ENCODE peak calls at places on chromosomes 11 and 22, in eight cellular contexts. One of them, this sample, is unnamed.

GRCh38 chr22:23409976-23410375 is 170.1 kb downstream of the IGLL1 start:
- DNase-seq in Caco-2: no peak
- DNase-seq in testis: no peak
- DNase-seq in mammary epithelial cell: no peak
- DNase-seq in stomach: peak; percentile 5
- DNase-seq in fibroblast of lung: no peak
- DNase-seq in cardiac muscle cell: no peak
- DNase-seq in adrenal gland: no peak
- DNase-seq in this sample: no peak

GRCh38 chr11:112822478-112823274 is 138.5 kb upstream of the NCAM1 start:
- DNase-seq in Caco-2: no peak
- DNase-seq in testis: no peak
- DNase-seq in mammary epithelial cell: no peak
- DNase-seq in stomach: peak; percentile 62
- DNase-seq in fibroblast of lung: no peak
- DNase-seq in cardiac muscle cell: peak; percentile 17
- DNase-seq in adrenal gland: no peak
- DNase-seq in this sample: peak; percentile 39

GRCh38 chr11:65060913-65061408 is 2.6 kb upstream of the NAALADL1 start:
- DNase-seq in Caco-2: no peak
- DNase-seq in testis: no peak
- DNase-seq in mammary epithelial cell: peak; percentile 8
- DNase-seq in stomach: no peak
- DNase-seq in fibroblast of lung: peak; percentile 27
- DNase-seq in cardiac muscle cell: peak; percentile 51
- DNase-seq in adrenal gland: no peak
- DNase-seq in this sample: no peak

GRCh38 chr11:64739871-64740270 is 4.1 kb downstream of the RASGRP2 start:
- DNase-seq in Caco-2: no peak
- DNase-seq in testis: no peak
- DNase-seq in mammary epithelial cell: no peak
- DNase-seq in stomach: no peak
- DNase-seq in fibroblast of lung: no peak
- DNase-seq in cardiac muscle cell: no peak
- DNase-seq in adrenal gland: no peak
- DNase-seq in this sample: no peak

GRCh38 chr11:46896719-46897406 is 21.5 kb downstream of the LRP4 start:
- DNase-seq in Caco-2: no peak
- DNase-seq in testis: no peak
- DNase-seq in mammary epithelial cell: peak; percentile 44
- DNase-seq in stomach: no peak
- DNase-seq in fibroblast of lung: peak; percentile 40
- DNase-seq in cardiac muscle cell: peak; percentile 48
- DNase-seq in adrenal gland: no peak
- DNase-seq in this sample: peak; percentile 67

GRCh38 chr11:93718057-93718563 is 23.2 kb downstream of the TAF1D start:
- DNase-seq in Caco-2: no peak
- DNase-seq in testis: no peak
- DNase-seq in mammary epithelial cell: no peak
- DNase-seq in stomach: no peak
- DNase-seq in fibroblast of lung: no peak
- DNase-seq in cardiac muscle cell: no peak
- DNase-seq in adrenal gland: no peak
- DNase-seq in this sample: no peak

GRCh38 chr22:25182131-25183110 is 17.2 kb upstream of the CRYBB3 start:
- DNase-seq in Caco-2: no peak
- DNase-seq in testis: no peak
- DNase-seq in mammary epithelial cell: no peak
- DNase-seq in stomach: no peak
- DNase-seq in fibroblast of lung: no peak
- DNase-seq in cardiac muscle cell: peak; percentile 13
- DNase-seq in adrenal gland: no peak
- DNase-seq in this sample: no peak

GRCh38 chr11:99199336-99199735 is 178.6 kb downstream of the CNTN5 start:
- DNase-seq in Caco-2: no peak
- DNase-seq in testis: no peak
- DNase-seq in mammary epithelial cell: no peak
- DNase-seq in stomach: no peak
- DNase-seq in fibroblast of lung: no peak
- DNase-seq in cardiac muscle cell: peak; percentile 3
- DNase-seq in adrenal gland: no peak
- DNase-seq in this sample: peak; percentile 3

GRCh38 chr11:15810079-15810478 is 546.3 kb downstream of the SOX6 start:
- DNase-seq in Caco-2: no peak
- DNase-seq in testis: no peak
- DNase-seq in mammary epithelial cell: no peak
- DNase-seq in stomach: no peak
- DNase-seq in fibroblast of lung: no peak
- DNase-seq in cardiac muscle cell: no peak
- DNase-seq in adrenal gland: no peak
- DNase-seq in this sample: no peak

GRCh38 chr11:73521621-73522020 is 76.3 kb downstream of the FAM168A start:
- DNase-seq in Caco-2: no peak
- DNase-seq in testis: no peak
- DNase-seq in mammary epithelial cell: peak; percentile 29
- DNase-seq in stomach: no peak
- DNase-seq in fibroblast of lung: no peak
- DNase-seq in cardiac muscle cell: no peak
- DNase-seq in adrenal gland: no peak
- DNase-seq in this sample: no peak

GRCh38 chr22:22556995-22557925 is 1.8 kb downstream of the PRAME start:
- DNase-seq in Caco-2: no peak
- DNase-seq in testis: peak; percentile 48
- DNase-seq in mammary epithelial cell: no peak
- DNase-seq in stomach: no peak
- DNase-seq in fibroblast of lung: no peak
- DNase-seq in cardiac muscle cell: no peak
- DNase-seq in adrenal gland: no peak
- DNase-seq in this sample: no peak

GRCh38 chr11:111064118-111064517 is 181.4 kb upstream of the POU2AF2 start:
- DNase-seq in Caco-2: no peak
- DNase-seq in testis: no peak
- DNase-seq in mammary epithelial cell: no peak
- DNase-seq in stomach: no peak
- DNase-seq in fibroblast of lung: peak; percentile 84
- DNase-seq in cardiac muscle cell: peak; percentile 60
- DNase-seq in adrenal gland: no peak
- DNase-seq in this sample: no peak

GRCh38 chr11:97966901-97967300 is 1053.8 kb upstream of the CNTN5 start:
- DNase-seq in Caco-2: no peak
- DNase-seq in testis: no peak
- DNase-seq in mammary epithelial cell: no peak
- DNase-seq in stomach: no peak
- DNase-seq in fibroblast of lung: no peak
- DNase-seq in cardiac muscle cell: no peak
- DNase-seq in adrenal gland: no peak
- DNase-seq in this sample: no peak

GRCh38 chr22:26563022-26563421 is 26.9 kb downstream of the TPST2 start:
- DNase-seq in Caco-2: no peak
- DNase-seq in testis: no peak
- DNase-seq in mammary epithelial cell: no peak
- DNase-seq in stomach: no peak
- DNase-seq in fibroblast of lung: no peak
- DNase-seq in cardiac muscle cell: no peak
- DNase-seq in adrenal gland: no peak
- DNase-seq in this sample: no peak

GRCh38 chr11:87597696-87598095 is 560.0 kb downstream of the TMEM135 start:
- DNase-seq in Caco-2: no peak
- DNase-seq in testis: no peak
- DNase-seq in mammary epithelial cell: no peak
- DNase-seq in stomach: no peak
- DNase-seq in fibroblast of lung: no peak
- DNase-seq in cardiac muscle cell: no peak
- DNase-seq in adrenal gland: no peak
- DNase-seq in this sample: no peak

GRCh38 chr11:46348986-46349401 is 1.7 kb downstream of the DGKZ start:
- DNase-seq in Caco-2: no peak
- DNase-seq in testis: no peak
- DNase-seq in mammary epithelial cell: no peak
- DNase-seq in stomach: no peak
- DNase-seq in fibroblast of lung: no peak
- DNase-seq in cardiac muscle cell: no peak
- DNase-seq in adrenal gland: no peak
- DNase-seq in this sample: no peak

GRCh38 chr11:127454856-127455255 is 454.3 kb upstream of the KIRREL3 start:
- DNase-seq in Caco-2: no peak
- DNase-seq in testis: no peak
- DNase-seq in mammary epithelial cell: no peak
- DNase-seq in stomach: no peak
- DNase-seq in fibroblast of lung: no peak
- DNase-seq in cardiac muscle cell: no peak
- DNase-seq in adrenal gland: no peak
- DNase-seq in this sample: no peak

GRCh38 chr11:116276051-116277044 is 496.4 kb downstream of the BUD13 start:
- DNase-seq in Caco-2: peak; percentile 95
- DNase-seq in testis: peak; percentile 81
- DNase-seq in mammary epithelial cell: peak; percentile 17
- DNase-seq in stomach: peak; percentile 82
- DNase-seq in fibroblast of lung: peak; percentile 27
- DNase-seq in cardiac muscle cell: peak; percentile 62
- DNase-seq in adrenal gland: peak; percentile 49
- DNase-seq in this sample: peak; percentile 62

GRCh38 chr11:22634897-22635629 is 9.4 kb upstream of the FANCF start:
- DNase-seq in Caco-2: peak; percentile 78
- DNase-seq in testis: no peak
- DNase-seq in mammary epithelial cell: peak; percentile 29
- DNase-seq in stomach: no peak
- DNase-seq in fibroblast of lung: peak; percentile 51
- DNase-seq in cardiac muscle cell: peak; percentile 48
- DNase-seq in adrenal gland: no peak
- DNase-seq in this sample: peak; percentile 91

GRCh38 chr11:824292-824880 is 3.3 kb upstream of the CRACR2B start:
- DNase-seq in Caco-2: no peak
- DNase-seq in testis: no peak
- DNase-seq in mammary epithelial cell: no peak
- DNase-seq in stomach: peak; percentile 78
- DNase-seq in fibroblast of lung: no peak
- DNase-seq in cardiac muscle cell: no peak
- DNase-seq in adrenal gland: no peak
- DNase-seq in this sample: no peak

GRCh38 chr11:92601048-92601447 is 368.4 kb upstream of the MTNR1B start:
- DNase-seq in Caco-2: no peak
- DNase-seq in testis: no peak
- DNase-seq in mammary epithelial cell: no peak
- DNase-seq in stomach: no peak
- DNase-seq in fibroblast of lung: no peak
- DNase-seq in cardiac muscle cell: no peak
- DNase-seq in adrenal gland: no peak
- DNase-seq in this sample: no peak

DNA sequence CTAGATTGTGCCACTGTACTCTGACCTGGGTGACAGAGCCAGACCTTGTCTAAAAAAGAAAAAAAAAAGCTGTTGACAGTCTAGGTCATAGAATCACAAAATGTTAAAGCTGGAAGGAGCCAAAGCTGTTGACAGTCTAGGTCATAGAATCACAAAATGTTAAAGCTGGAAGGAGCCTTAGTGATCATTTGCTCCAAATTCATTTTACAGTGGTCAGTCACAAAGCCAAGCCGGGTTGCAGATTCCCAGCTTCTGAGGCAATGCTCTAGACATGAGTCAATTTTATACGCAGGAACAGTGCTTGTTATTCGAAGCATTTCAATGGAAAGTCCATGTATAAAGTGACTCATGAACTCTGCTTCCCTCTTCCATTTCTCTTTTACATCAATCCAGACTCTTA is 47.4 kb downstream of the SYT13 start:
- DNase-seq in Caco-2: no peak
- DNase-seq in testis: no peak
- DNase-seq in mammary epithelial cell: peak; percentile 31
- DNase-seq in stomach: no peak
- DNase-seq in fibroblast of lung: peak; percentile 21
- DNase-seq in cardiac muscle cell: peak; percentile 74
- DNase-seq in adrenal gland: no peak
- DNase-seq in this sample: no peak
- H3K4me3 ChIP-seq in Caco-2: no peak overlapping the region
- H3K4me3 ChIP-seq in testis: no peak overlapping the region
- H3K4me3 ChIP-seq in mammary epithelial cell: no peak overlapping the region
- H3K4me3 ChIP-seq in stomach: no peak overlapping the region
- H3K4me3 ChIP-seq in fibroblast of lung: no peak overlapping the region
- H3K4me3 ChIP-seq in cardiac muscle cell: no peak overlapping the region
- H3K4me3 ChIP-seq in adrenal gland: no peak overlapping the region
- H3K4me3 ChIP-seq in this sample: no peak overlapping the region

GRCh38 chr22:48639896-48640732 is 1187.6 kb downstream of the BRD1 start:
- DNase-seq in Caco-2: no peak
- DNase-seq in testis: no peak
- DNase-seq in mammary epithelial cell: no peak
- DNase-seq in stomach: no peak
- DNase-seq in fibroblast of lung: no peak
- DNase-seq in cardiac muscle cell: no peak
- DNase-seq in adrenal gland: no peak
- DNase-seq in this sample: no peak
- H3K27me3 ChIP-seq in Caco-2: no peaks in the 10 kb centered on the region
- H3K27me3 ChIP-seq in testis: no peaks in the 10 kb centered on the region
- H3K27me3 ChIP-seq in mammary epithelial cell: no peaks in the 10 kb centered on the region
- H3K27me3 ChIP-seq in stomach: peaks cover 34% of the 10 kb centered on the region
- H3K27me3 ChIP-seq in fibroblast of lung: no peaks in the 10 kb centered on the region
- H3K27me3 ChIP-seq in cardiac muscle cell: no peaks in the 10 kb centered on the region
- H3K27me3 ChIP-seq in adrenal gland: no peaks in the 10 kb centered on the region
- H3K27me3 ChIP-seq in this sample: no peaks in the 10 kb centered on the region

DNA sequence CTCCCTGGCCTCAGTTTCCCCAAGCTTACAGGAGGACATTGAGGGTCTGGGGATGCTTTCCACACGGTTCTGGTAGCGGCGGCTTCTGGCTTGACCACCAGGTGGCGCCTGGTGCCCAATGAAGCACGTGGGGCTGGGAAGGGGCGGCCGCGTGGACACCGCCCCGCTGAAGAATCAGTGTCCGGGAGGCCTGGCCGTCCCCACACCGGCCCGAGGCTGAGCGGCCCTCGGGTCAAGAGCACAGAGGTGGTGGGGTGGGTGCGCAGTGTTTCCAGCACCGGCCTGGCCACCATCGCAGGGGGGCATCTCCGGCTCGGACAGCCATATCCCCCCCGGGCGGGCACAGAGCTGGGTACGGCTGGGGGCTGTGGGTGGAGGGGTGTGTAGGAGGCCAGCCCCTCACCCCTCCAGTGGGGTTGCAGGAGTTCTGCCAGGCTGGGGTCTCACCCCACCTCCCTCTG is 27.8 kb upstream of the PPARA start:
- DNase-seq in Caco-2: peak; percentile 75
- DNase-seq in testis: peak; percentile 84
- DNase-seq in mammary epithelial cell: no peak
- DNase-seq in stomach: peak; percentile 76
- DNase-seq in fibroblast of lung: peak; percentile 55
- DNase-seq in cardiac muscle cell: peak; percentile 77
- DNase-seq in adrenal gland: peak; percentile 66
- DNase-seq in this sample: peak; percentile 66
- H3K4me3 ChIP-seq in Caco-2: no peak overlapping the region
- H3K4me3 ChIP-seq in testis: no peak overlapping the region
- H3K4me3 ChIP-seq in mammary epithelial cell: no peak overlapping the region
- H3K4me3 ChIP-seq in stomach: no peak overlapping the region
- H3K4me3 ChIP-seq in fibroblast of lung: no peak overlapping the region
- H3K4me3 ChIP-seq in cardiac muscle cell: no peak overlapping the region
- H3K4me3 ChIP-seq in adrenal gland: no peak overlapping the region
- H3K4me3 ChIP-seq in this sample: no peak overlapping the region

DNA sequence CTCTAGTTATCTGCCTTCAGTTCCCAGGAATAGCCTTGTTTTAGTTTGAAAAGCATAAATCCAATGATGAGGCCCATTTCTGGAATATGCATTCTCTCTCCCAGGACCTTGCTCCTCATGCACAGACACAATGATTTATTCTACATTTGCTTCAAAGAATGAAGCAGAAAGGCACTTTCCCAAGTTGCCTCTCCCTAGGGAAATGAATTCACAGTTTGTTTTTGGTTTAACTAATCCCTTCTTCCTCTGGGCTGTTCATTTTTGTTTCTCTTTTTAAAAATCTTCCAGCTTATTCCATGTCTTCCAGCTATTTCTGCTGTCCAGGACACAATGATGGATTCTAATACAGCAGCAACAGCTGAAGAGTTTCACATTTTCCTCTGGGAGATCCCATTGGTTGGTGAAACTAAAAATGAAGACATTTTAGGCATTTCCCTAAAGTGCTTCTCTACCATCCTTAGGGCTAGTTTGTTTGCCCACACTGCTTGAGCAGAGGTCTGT is 1529.2 kb upstream of the TENM4 start:
- DNase-seq in Caco-2: no peak
- DNase-seq in testis: no peak
- DNase-seq in mammary epithelial cell: no peak
- DNase-seq in stomach: no peak
- DNase-seq in fibroblast of lung: peak; percentile 11
- DNase-seq in cardiac muscle cell: no peak
- DNase-seq in adrenal gland: no peak
- DNase-seq in this sample: no peak
- H3K27me3 ChIP-seq in Caco-2: no peaks in the 10 kb centered on the region
- H3K27me3 ChIP-seq in testis: no peaks in the 10 kb centered on the region
- H3K27me3 ChIP-seq in mammary epithelial cell: no peaks in the 10 kb centered on the region
- H3K27me3 ChIP-seq in stomach: no peaks in the 10 kb centered on the region
- H3K27me3 ChIP-seq in fibroblast of lung: no peaks in the 10 kb centered on the region
- H3K27me3 ChIP-seq in cardiac muscle cell: no peaks in the 10 kb centered on the region
- H3K27me3 ChIP-seq in adrenal gland: no peaks in the 10 kb centered on the region
- H3K27me3 ChIP-seq in this sample: no peaks in the 10 kb centered on the region

This sample was measured in small intestine.